ENCODE peak calls at places on chromosomes 13 and 19, in nine cellular contexts. P, C, V, D, O, E, X, Q and J are unnamed samples.

GRCh38 chr13:27822873-27823311 is 30.6 kb downstream of the GSX1 start:
- DNase-seq in P (no peak), C (no peak), V (no peak), D (no peak), O (no peak), E (no peak), X (no peak), Q (no peak), J (no peak)

GRCh38 chr19:3692141-3693029 is 7.9 kb downstream of the PIP5K1C start:
- DNase-seq in P (peak; percentile 39), C (peak; percentile 61), V (no peak), D (peak; percentile 58), O (no peak), E (no peak), X (no peak), Q (peak; percentile 66), J (no peak)

GRCh38 chr13:29816715-29817114 is 33.7 kb downstream of the UBL3 start:
- DNase-seq in P (no peak), C (no peak), V (no peak), D (no peak), O (no peak), E (no peak), X (no peak), Q (no peak), J (no peak)

GRCh38 chr19:43503501-43504425 is 783 bp downstream of the PHLDB3 start:
- DNase-seq in P (peak; percentile 100), C (peak; percentile 100), V (peak; percentile 87), D (peak; percentile 98), O (peak; percentile 86), E (peak; percentile 93), X (peak; percentile 79), Q (peak; percentile 97), J (peak; percentile 99)

GRCh38 chr13:51067376-51068125 is 43.5 kb downstream of the C13orf42 start:
- DNase-seq in P (no peak), C (no peak), V (no peak), D (no peak), O (no peak), E (no peak), X (no peak), Q (no peak), J (no peak)

GRCh38 chr19:33397536-33398360 is 24.2 kb downstream of the CEBPG start:
- DNase-seq in P (peak; percentile 56), C (no peak), V (no peak), D (peak; percentile 31), O (peak; percentile 41), E (no peak), X (no peak), Q (peak; percentile 52), J (no peak)

GRCh38 chr19:11012507-11012906 is 51.7 kb downstream of the SMARCA4 start:
- DNase-seq in P (no peak), C (no peak), V (no peak), D (no peak), O (no peak), E (no peak), X (no peak), Q (no peak), J (no peak)

GRCh38 chr19:16118489-16119033 is 6.9 kb downstream of the RAB8A start:
- DNase-seq in P (no peak), C (peak; percentile 70), V (no peak), D (peak; percentile 70), O (no peak), E (peak; percentile 75), X (peak; percentile 3), Q (no peak), J (no peak)

GRCh38 chr13:45696610-45697226 is 5.4 kb upstream of the CBY2 start:
- DNase-seq in P (no peak), C (no peak), V (no peak), D (no peak), O (peak; percentile 4), E (no peak), X (no peak), Q (no peak), J (no peak)

GRCh38 chr13:27117947-27118346 is 53.7 kb downstream of the USP12 start:
- DNase-seq in P (no peak), C (no peak), V (no peak), D (no peak), O (no peak), E (no peak), X (no peak), Q (no peak), J (no peak)

GRCh38 chr13:96680898-96681297 is 313.4 kb downstream of the OXGR1 start:
- DNase-seq in P (no peak), C (no peak), V (no peak), D (no peak), O (no peak), E (no peak), X (no peak), Q (no peak), J (no peak)

GRCh38 chr19:28546148-28546685 is 666.7 kb downstream of the UQCRFS1 start:
- DNase-seq in P (no peak), C (no peak), V (no peak), D (no peak), O (no peak), E (no peak), X (no peak), Q (no peak), J (no peak)

GRCh38 chr19:12095111-12095790 is 30.7 kb downstream of the ZNF844 start:
- DNase-seq in P (no peak), C (no peak), V (no peak), D (no peak), O (peak; percentile 42), E (no peak), X (no peak), Q (no peak), J (no peak)

GRCh38 chr19:20315543-20315942 is 148.5 kb downstream of the ZNF486 start:
- DNase-seq in P (no peak), C (no peak), V (no peak), D (no peak), O (no peak), E (no peak), X (no peak), Q (no peak), J (no peak)

GRCh38 chr13:32019612-32020233 is 11.9 kb upstream of the FRY start:
- DNase-seq in P (peak; percentile 50), C (peak; percentile 57), V (peak; percentile 46), D (no peak), O (peak; percentile 92), E (peak; percentile 50), X (no peak), Q (peak; percentile 58), J (peak; percentile 30)

GRCh38 chr19:13797870-13798269 is 2.6 kb downstream of the ZSWIM4 start:
- DNase-seq in P (no peak), C (no peak), V (no peak), D (peak; percentile 82), O (peak; percentile 88), E (no peak), X (no peak), Q (no peak), J (no peak)

GRCh38 chr13:36353001-36353400 is 6.8 kb upstream of the SPART start:
- DNase-seq in P (no peak), C (no peak), V (no peak), D (no peak), O (peak; percentile 73), E (no peak), X (no peak), Q (no peak), J (no peak)

GRCh38 chr19:49983645-49984229 is 22.8 kb upstream of the SIGLEC11 start:
- DNase-seq in P (peak; percentile 79), C (peak; percentile 90), V (peak; percentile 50), D (peak; percentile 67), O (peak; percentile 62), E (peak; percentile 51), X (peak; percentile 7), Q (peak; percentile 79), J (peak; percentile 85)

GRCh38 chr13:91400094-91400462 is 1.7 kb downstream of the GPC5 start:
- DNase-seq in P (no peak), C (no peak), V (no peak), D (no peak), O (no peak), E (no peak), X (no peak), Q (no peak), J (no peak)

GRCh38 chr13:106762711-106763110 is 194.8 kb upstream of the ARGLU1 start:
- DNase-seq in P (no peak), C (no peak), V (no peak), D (no peak), O (no peak), E (no peak), X (no peak), Q (no peak), J (no peak)